ENCODE peak calls at places on chromosomes 4 and X, in ten cellular contexts. D is AG10803, B is Caco-2, E is left ventricle myocardium inferior, J is upper lobe of right lung, Q is stomach, F is choroid plexus epithelial cell, Z is breast epithelium, C is heart left ventricle, L is uterus. N is an unnamed sample.

GRCh38 chr4:136864580-136865185 is 667.6 kb downstream of the PCDH18 start:
- DNase-seq in D (peak), B (peak), E (no peak), J (no peak), Q (no peak), F (peak), Z (no peak), C (no peak), L (no peak), N (peak)

GRCh38 chr4:69684821-69685220 is 31.8 kb upstream of the UGT2A1 start:
- DNase-seq in D (no peak), B (no peak), E (no peak), J (no peak), Q (no peak), F (no peak), Z (no peak), C (no peak), L (no peak), N (no peak)

GRCh38 chrX:136453771-136454170 is 34.0 kb upstream of the BRS3 start:
- DNase-seq in D (no peak), B (no peak), E (no peak), J (no peak), Q (no peak), F (no peak), Z (no peak), C (no peak), L (no peak), N (peak)

GRCh38 chr4:161256716-161257115 is 907.1 kb downstream of the FSTL5 start:
- DNase-seq in D (no peak), B (peak), E (no peak), J (no peak), Q (no peak), F (peak), Z (no peak), C (no peak), L (no peak), N (no peak)

GRCh38 chr4:105710678-105711077 is 2.1 kb downstream of the GSTCD start:
- DNase-seq in D (no peak), B (no peak), E (no peak), J (no peak), Q (no peak), F (no peak), Z (no peak), C (no peak), L (no peak), N (peak)

GRCh38 chr4:75015627-75016026 is 82.7 kb downstream of the PARM1 start:
- DNase-seq in D (no peak), B (no peak), E (peak), J (peak), Q (peak), F (no peak), Z (no peak), C (peak), L (no peak), N (no peak)

GRCh38 chr4:17504081-17504480 is 7.8 kb downstream of the QDPR start:
- DNase-seq in D (no peak), B (no peak), E (no peak), J (no peak), Q (no peak), F (no peak), Z (no peak), C (no peak), L (no peak), N (no peak)

GRCh38 chr4:5959221-5959982 is 58.8 kb downstream of the C4orf50 start:
- DNase-seq in D (no peak), B (no peak), E (no peak), J (peak), Q (peak), F (no peak), Z (no peak), C (no peak), L (no peak), N (no peak)

GRCh38 chrX:19673334-19674040 is 158.2 kb upstream of the MAP3K15 start:
- DNase-seq in D (peak), B (no peak), E (peak), J (peak), Q (peak), F (peak), Z (no peak), C (peak), L (peak), N (peak)

GRCh38 chrX:131970347-131970746 is 52.8 kb upstream of the STK26 start:
- DNase-seq in D (no peak), B (no peak), E (no peak), J (no peak), Q (no peak), F (no peak), Z (no peak), C (no peak), L (no peak), N (no peak)

DNA sequence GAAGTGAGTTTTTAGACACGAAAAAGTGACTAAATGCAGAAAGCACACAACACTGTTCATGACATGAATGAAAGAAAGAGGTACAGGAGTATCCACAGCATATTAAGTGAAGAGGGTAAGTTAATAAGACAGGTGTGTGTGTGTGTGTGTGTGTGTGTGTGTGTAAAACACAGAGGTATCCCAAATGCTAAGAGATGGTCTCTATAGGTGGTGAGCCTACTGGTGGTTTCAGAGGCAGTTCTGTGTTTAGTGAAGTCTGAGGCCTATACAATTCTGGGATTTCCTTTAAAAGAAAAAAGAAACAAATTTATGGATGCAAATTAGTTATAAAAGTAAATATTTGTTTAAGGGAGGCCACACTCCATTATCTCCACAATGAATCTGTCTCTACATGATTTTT is 17.4 kb upstream of the TNIP3 start:
- DNase-seq in D (no peak), B (no peak), E (no peak), J (no peak), Q (no peak), F (no peak), Z (no peak), C (no peak), L (no peak), N (no peak)
- H3K4me3 ChIP-seq in D (no peak), B (no peak), E (no peak), J (no peak), Q (no peak), F (no peak), Z (no peak), C (no peak), L (no peak), N (no peak)

GRCh38 chr4:89586318-89586717 is 250.6 kb downstream of the SNCA start:
- DNase-seq in D (no peak), B (no peak), E (no peak), J (no peak), Q (no peak), F (peak), Z (no peak), C (no peak), L (no peak), N (peak)

GRCh38 chr4:89587364-89587763 is 249.6 kb downstream of the SNCA start:
- DNase-seq in D (no peak), B (no peak), E (no peak), J (no peak), Q (no peak), F (no peak), Z (no peak), C (no peak), L (no peak), N (no peak)

GRCh38 chr4:89590102-89590501 is 246.9 kb downstream of the SNCA start:
- DNase-seq in D (no peak), B (no peak), E (no peak), J (no peak), Q (no peak), F (no peak), Z (no peak), C (no peak), L (no peak), N (no peak)

GRCh38 chr4:89588366-89588765 is 248.6 kb downstream of the SNCA start:
- DNase-seq in D (no peak), B (no peak), E (no peak), J (no peak), Q (no peak), F (no peak), Z (no peak), C (no peak), L (no peak), N (no peak)

GRCh38 chr4:89586864-89587263 is 250.1 kb downstream of the SNCA start:
- DNase-seq in D (peak), B (no peak), E (no peak), J (no peak), Q (no peak), F (peak), Z (no peak), C (no peak), L (no peak), N (peak)
- TF ChIP-seq CTCF in D (peak), B (no peak), E (peak), J (no peak), Q (no peak), F (no peak), Z (no peak), C (peak), L (peak), N (peak)

GRCh38 chr4:177051473-177052060 is 258.1 kb upstream of the NEIL3 start:
- DNase-seq in D (no peak), B (peak), E (no peak), J (no peak), Q (no peak), F (peak), Z (no peak), C (no peak), L (no peak), N (peak)
- H3K4me3 ChIP-seq in D (no peak), B (no peak), E (no peak), J (no peak), Q (no peak), F (no peak), Z (no peak), C (no peak), L (no peak), N (no peak)

GRCh38 chr4:38180456-38180855 is 220.3 kb downstream of the PTTG2 start:
- DNase-seq in D (no peak), B (no peak), E (no peak), J (no peak), Q (no peak), F (peak), Z (no peak), C (no peak), L (no peak), N (no peak)
- TF ChIP-seq CTCF in D (peak), B (no peak), E (no peak), J (no peak), Q (no peak), F (peak), Z (no peak), C (no peak), L (no peak), N (no peak)

DNA sequence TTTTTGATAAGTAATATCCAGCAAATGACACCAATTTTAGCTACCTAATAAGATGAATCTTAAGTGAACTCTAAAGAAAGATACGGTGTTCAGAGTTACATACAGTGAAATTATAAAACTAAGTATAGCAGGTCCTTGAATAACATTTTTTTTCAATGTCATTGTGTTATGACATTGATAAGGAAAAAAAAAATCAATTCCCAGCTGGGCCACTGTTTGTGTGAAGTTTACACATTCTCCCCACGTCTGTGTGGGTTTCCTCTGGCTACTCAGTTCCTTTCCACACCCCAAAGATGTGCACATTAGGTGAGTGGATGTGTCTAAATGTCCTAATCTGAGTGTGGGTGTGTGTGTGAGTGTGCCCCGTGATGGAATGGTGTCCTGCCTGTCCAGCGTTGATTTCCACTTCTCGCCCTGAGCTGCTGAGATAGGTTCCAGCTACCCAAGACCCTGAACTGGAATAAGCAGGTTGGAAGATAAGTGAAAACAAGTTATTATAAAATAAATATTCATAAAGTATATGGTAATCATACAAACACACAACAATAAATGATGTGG is 31.2 kb upstream of the PPM1K start:
- DNase-seq in D (no peak), B (no peak), E (no peak), J (no peak), Q (no peak), F (no peak), Z (no peak), C (no peak), L (no peak), N (no peak)
- H3K4me3 ChIP-seq in D (no peak), B (no peak), E (no peak), J (no peak), Q (no peak), F (no peak), Z (no peak), C (no peak), L (no peak), N (no peak)

GRCh38 chr4:15322016-15322415 is 105.8 kb upstream of the C1QTNF7 start:
- DNase-seq in D (no peak), B (no peak), E (no peak), J (no peak), Q (no peak), F (no peak), Z (no peak), C (no peak), L (no peak), N (no peak)

GRCh38 chr4:15332377-15332776 is 95.5 kb upstream of the C1QTNF7 start:
- DNase-seq in D (peak), B (no peak), E (no peak), J (no peak), Q (no peak), F (no peak), Z (no peak), C (no peak), L (no peak), N (no peak)

GRCh38 chr4:15331930-15332329 is 95.9 kb upstream of the C1QTNF7 start:
- DNase-seq in D (no peak), B (no peak), E (no peak), J (no peak), Q (no peak), F (no peak), Z (no peak), C (no peak), L (no peak), N (peak)

GRCh38 chr4:15325987-15326386 is 101.8 kb upstream of the C1QTNF7 start:
- DNase-seq in D (no peak), B (no peak), E (no peak), J (no peak), Q (no peak), F (no peak), Z (no peak), C (no peak), L (no peak), N (no peak)

GRCh38 chr4:15327311-15328298 is 100.2 kb upstream of the C1QTNF7 start:
- DNase-seq in D (peak), B (no peak), E (no peak), J (no peak), Q (no peak), F (peak), Z (no peak), C (no peak), L (no peak), N (peak)
- TF ChIP-seq CTCF in D (no peak), B (no peak), E (no peak), J (no peak), Q (no peak), F (peak), Z (no peak), C (no peak), L (no peak), N (peak)

DNA sequence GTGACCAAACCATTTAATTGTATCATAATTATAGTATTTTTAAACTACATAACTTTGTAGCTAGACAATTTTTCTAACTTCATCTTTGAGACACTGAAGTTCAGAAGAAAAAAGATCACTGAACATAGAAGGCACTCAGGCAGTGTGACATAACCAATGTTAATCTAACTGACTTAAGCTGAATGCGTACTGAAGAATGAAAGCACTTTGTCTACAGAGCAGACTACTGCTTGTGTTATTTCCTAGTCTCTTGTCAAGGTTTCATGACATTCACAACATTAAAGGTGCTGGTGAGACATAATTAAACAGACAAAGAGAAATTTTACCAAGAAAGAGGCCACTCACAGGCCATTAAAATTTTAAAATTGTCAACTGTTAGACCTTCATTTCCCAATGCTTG is 13.5 kb downstream of the AMMECR1 start:
- DNase-seq in D (no peak), B (no peak), E (no peak), J (no peak), Q (no peak), F (no peak), Z (no peak), C (no peak), L (no peak), N (no peak)
- H3K4me3 ChIP-seq in D (no peak), B (no peak), E (no peak), J (no peak), Q (no peak), F (no peak), Z (no peak), C (no peak), L (no peak), N (no peak)

GRCh38 chr4:110518889-110519490 is 43.0 kb downstream of the ENPEP start:
- DNase-seq in D (peak), B (peak), E (no peak), J (no peak), Q (no peak), F (peak), Z (no peak), C (no peak), L (no peak), N (peak)
- TF ChIP-seq CTCF in D (peak), B (peak), E (peak), J (peak), Q (peak), F (peak), Z (peak), C (peak), L (peak), N (peak)

GRCh38 chr4:38129452-38129830 is 169.2 kb downstream of the PTTG2 start:
- DNase-seq in D (no peak), B (no peak), E (no peak), J (no peak), Q (no peak), F (peak), Z (no peak), C (no peak), L (no peak), N (peak)
- H3K4me3 ChIP-seq in D (no peak), B (no peak), E (no peak), J (no peak), Q (no peak), F (no peak), Z (no peak), C (no peak), L (no peak), N (no peak)